ENCODE peak calls at places on chromosomes 5 and 9, in seven cellular contexts. Z is fibroblast of mammary gland; F is GM23338; M is stimulated activated effector memory CD8-positive, alpha-beta T cell treated with anti-CD3 and anti-CD28 coated beads, Interleukin-12 subunit alpha, Interleukin-12 subunit beta, amount 100 ng/mL, for 72 hours; W is AG09309; Q is activated naive CD4-positive, alpha-beta T cell treated with anti-CD3 and anti-CD28 coated beads for 36 hours; B is myocyte. V is an unnamed sample.

GRCh38 chr5:151357792-151358191 is 10.4 kb upstream of the SLC36A2 start:
- DNase-seq in F (no peak), B (peak), Z (peak), Q (no peak), W (no peak), M (no peak), V (no peak)

GRCh38 chr5:81848368-81848767 is 97.5 kb upstream of the SSBP2 start:
- DNase-seq in B (peak), M (no peak), W (no peak), Z (peak), Q (no peak), F (no peak), V (no peak)

GRCh38 chr5:62627121-62627520 is 48.5 kb downstream of the LRRC70 start:
- DNase-seq in F (peak), B (no peak), W (no peak), Q (no peak), Z (no peak), M (no peak), V (no peak)

GRCh38 chr9:130940693-130941576 is 1.9 kb upstream of the FIBCD1 start:
- DNase-seq in B (no peak), Z (peak), Q (peak), F (peak), M (peak), W (no peak), V (no peak)

GRCh38 chr5:109403469-109403868 is 6.3 kb downstream of the PJA2 start:
- DNase-seq in B (no peak), Q (no peak), Z (no peak), W (no peak), M (no peak), F (no peak), V (no peak)

GRCh38 chr5:15807861-15808260 is 307.9 kb downstream of the FBXL7 start:
- DNase-seq in Z (peak), F (no peak), B (no peak), W (peak), M (no peak), Q (no peak), V (no peak)

GRCh38 chr5:38670878-38671277 is 114.4 kb upstream of the LIFR start:
- DNase-seq in M (no peak), Q (no peak), Z (peak), F (no peak), B (peak), W (peak), V (no peak)

GRCh38 chr5:1670342-1670741 is 129.3 kb downstream of the MRPL36 start:
- DNase-seq in F (no peak), Z (peak), M (no peak), Q (peak), W (peak), B (no peak), V (no peak)

GRCh38 chr5:20536339-20536738 is 548.3 kb upstream of the CDH18 start:
- DNase-seq in M (no peak), Q (no peak), Z (no peak), F (no peak), W (no peak), B (no peak), V (no peak)

GRCh38 chr5:95673076-95673475 is 9.7 kb downstream of the SPATA9 start:
- DNase-seq in M (no peak), Q (no peak), Z (peak), F (no peak), B (no peak), W (peak), V (no peak)

GRCh38 chr9:100308965-100309564 is 43.7 kb downstream of the TEX10 start:
- DNase-seq in M (no peak), B (no peak), W (no peak), F (no peak), Z (peak), Q (no peak), V (no peak)

GRCh38 chr9:122991370-122991830 is 42.1 kb upstream of the GPR21 start:
- DNase-seq in W (peak), B (peak), Q (peak), M (peak), F (peak), Z (peak), V (no peak)

GRCh38 chr9:135568026-135568425 is 6.5 kb downstream of the PAEP start:
- DNase-seq in F (no peak), W (no peak), Z (no peak), M (no peak), B (no peak), Q (no peak), V (no peak)

GRCh38 chr9:89984214-89984613 is 379.4 kb downstream of the GADD45G start:
- DNase-seq in M (no peak), Q (no peak), B (no peak), W (no peak), F (no peak), Z (peak), V (no peak)

GRCh38 chr9:86892576-86892975 is 54.7 kb downstream of the GAS1 start:
- DNase-seq in Q (no peak), F (no peak), W (no peak), M (no peak), B (peak), Z (no peak), V (no peak)

GRCh38 chr5:159341914-159342313 is 11.6 kb upstream of the IL12B start:
- DNase-seq in Q (peak), W (peak), B (peak), F (no peak), Z (peak), M (no peak), V (peak)

V was measured in GOT3.